ENCODE peak calls at places on chromosomes 11 and 22, in eight cellular contexts. One of them, this sample, is unnamed.

GRCh38 chr11:66625041-66625751 is 8.8 kb downstream of the RBM14 start:
- DNase-seq in uterus: no peak
- DNase-seq in transverse colon: no peak
- DNase-seq in stomach: no peak
- DNase-seq in spleen: no peak
- DNase-seq in HepG2: no peak
- DNase-seq in ovary: no peak
- DNase-seq in A549: no peak
- DNase-seq in this sample: no peak

GRCh38 chr22:49004484-49005399 is 822.9 kb downstream of the BRD1 start:
- DNase-seq in A549: no peak
- DNase-seq in HepG2: no peak
- DNase-seq in ovary: no peak
- DNase-seq in transverse colon: no peak
- DNase-seq in uterus: no peak
- DNase-seq in stomach: peak; percentile 16
- DNase-seq in spleen: peak; percentile 42
- DNase-seq in this sample: no peak

GRCh38 chr11:7143908-7144307 is 55.1 kb downstream of the RBMXL2 start:
- DNase-seq in spleen: no peak
- DNase-seq in stomach: no peak
- DNase-seq in ovary: no peak
- DNase-seq in HepG2: no peak
- DNase-seq in transverse colon: no peak
- DNase-seq in uterus: no peak
- DNase-seq in A549: peak; percentile 31
- DNase-seq in this sample: no peak

GRCh38 chr11:11618973-11619435 is 2.8 kb downstream of the GALNT18 start:
- DNase-seq in A549: peak; percentile 44
- DNase-seq in stomach: no peak
- DNase-seq in ovary: no peak
- DNase-seq in uterus: no peak
- DNase-seq in transverse colon: no peak
- DNase-seq in spleen: no peak
- DNase-seq in HepG2: peak; percentile 6
- DNase-seq in this sample: no peak

GRCh38 chr11:70751142-70751734 is 352.9 kb downstream of the CTTN start:
- DNase-seq in A549: peak; percentile 26
- DNase-seq in transverse colon: no peak
- DNase-seq in HepG2: no peak
- DNase-seq in uterus: no peak
- DNase-seq in spleen: no peak
- DNase-seq in ovary: no peak
- DNase-seq in stomach: no peak
- DNase-seq in this sample: no peak

GRCh38 chr11:36372101-36372767 is 76.1 kb downstream of the PRR5L start:
- DNase-seq in transverse colon: no peak
- DNase-seq in uterus: no peak
- DNase-seq in A549: peak; percentile 28
- DNase-seq in stomach: no peak
- DNase-seq in HepG2: no peak
- DNase-seq in spleen: no peak
- DNase-seq in ovary: no peak
- DNase-seq in this sample: no peak

GRCh38 chr11:66723693-66724092 is 5.3 kb downstream of the SPTBN2 start:
- DNase-seq in stomach: no peak
- DNase-seq in uterus: no peak
- DNase-seq in ovary: no peak
- DNase-seq in A549: peak; percentile 26
- DNase-seq in transverse colon: no peak
- DNase-seq in HepG2: no peak
- DNase-seq in spleen: no peak
- DNase-seq in this sample: no peak

GRCh38 chr22:20803696-20804324 is 29.9 kb downstream of the SERPIND1 start:
- DNase-seq in stomach: peak; percentile 40
- DNase-seq in spleen: peak; percentile 76
- DNase-seq in uterus: peak; percentile 28
- DNase-seq in HepG2: peak; percentile 40
- DNase-seq in transverse colon: peak; percentile 35
- DNase-seq in A549: peak; percentile 39
- DNase-seq in ovary: no peak
- DNase-seq in this sample: peak; percentile 60

GRCh38 chr22:41040483-41040882 is 51.9 kb upstream of the EP300 start:
- DNase-seq in ovary: no peak
- DNase-seq in stomach: no peak
- DNase-seq in HepG2: no peak
- DNase-seq in uterus: no peak
- DNase-seq in transverse colon: no peak
- DNase-seq in spleen: no peak
- DNase-seq in A549: no peak
- DNase-seq in this sample: no peak

GRCh38 chr11:61690706-61691377 is 10.7 kb downstream of the DAGLA start:
- DNase-seq in transverse colon: peak; percentile 82
- DNase-seq in stomach: no peak
- DNase-seq in uterus: no peak
- DNase-seq in spleen: no peak
- DNase-seq in A549: no peak
- DNase-seq in ovary: no peak
- DNase-seq in HepG2: no peak
- DNase-seq in this sample: no peak

DNA sequence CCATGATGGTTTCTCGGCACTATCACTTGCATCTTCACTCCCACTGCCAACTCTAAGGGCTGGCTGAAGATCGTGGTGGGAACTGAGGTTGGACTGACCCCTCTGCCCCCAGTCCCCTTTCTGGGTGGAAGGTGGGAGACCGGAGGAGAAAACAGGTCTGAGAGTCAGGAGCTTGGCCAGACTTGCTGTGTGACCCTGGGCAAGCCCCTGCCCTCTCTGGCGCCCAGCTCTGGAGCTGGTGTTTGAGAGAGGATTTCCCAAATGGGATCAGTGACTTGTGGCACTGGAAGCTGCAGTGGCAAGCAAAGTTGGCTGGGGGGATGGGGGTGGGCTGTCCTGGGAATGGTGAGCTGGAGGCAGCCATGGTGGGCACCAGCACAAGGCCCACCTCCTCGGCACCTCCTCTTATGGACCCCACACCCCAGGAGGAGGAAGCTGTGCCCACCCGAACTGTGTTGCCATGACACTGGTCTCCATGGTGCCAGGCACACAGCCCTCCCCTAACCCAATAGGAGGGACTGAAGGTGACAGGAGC is 6.5 kb upstream of the PDE2A start:
- DNase-seq in spleen: no peak
- DNase-seq in uterus: no peak
- DNase-seq in ovary: no peak
- DNase-seq in HepG2: no peak
- DNase-seq in stomach: no peak
- DNase-seq in A549: no peak
- DNase-seq in transverse colon: no peak
- DNase-seq in this sample: no peak
- TF ChIP-seq POLR2A in spleen: no peak
- TF ChIP-seq POLR2A in uterus: no peak
- TF ChIP-seq POLR2A in ovary: no peak
- TF ChIP-seq POLR2A in HepG2: no peak
- TF ChIP-seq POLR2A in stomach: no peak
- TF ChIP-seq POLR2A in A549: no peak
- TF ChIP-seq POLR2A in transverse colon: no peak
- TF ChIP-seq POLR2A in this sample: no peak

DNA sequence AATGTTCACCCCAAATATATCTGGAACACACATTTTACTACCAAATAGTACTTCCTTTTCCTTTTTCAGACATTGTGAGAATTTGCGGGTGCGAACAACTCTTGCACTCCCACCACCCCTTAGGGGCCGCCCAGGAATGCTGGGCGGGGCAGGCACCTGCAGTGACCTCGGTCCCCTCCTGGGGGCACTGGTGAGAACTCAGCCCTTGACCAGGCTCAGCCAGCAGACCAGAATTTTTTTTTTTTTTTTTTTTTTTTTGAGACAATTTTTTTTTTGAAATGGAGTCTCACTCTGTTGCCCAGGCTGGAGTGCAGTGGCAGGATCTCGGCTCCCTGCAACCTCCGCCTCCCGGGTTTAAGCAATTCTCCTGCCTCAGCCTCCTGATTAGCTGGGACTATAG is 75.8 kb downstream of the ARHGAP8 start:
- DNase-seq in ovary: no peak
- DNase-seq in uterus: no peak
- DNase-seq in stomach: no peak
- DNase-seq in transverse colon: no peak
- DNase-seq in HepG2: no peak
- DNase-seq in A549: peak; percentile 25
- DNase-seq in spleen: no peak
- DNase-seq in this sample: no peak
- H3K4me1 ChIP-seq in ovary: no peaks in the 10 kb centered on the region
- H3K4me1 ChIP-seq in uterus: no peaks in the 10 kb centered on the region
- H3K4me1 ChIP-seq in stomach: no peaks in the 10 kb centered on the region
- H3K4me1 ChIP-seq in transverse colon: no peaks in the 10 kb centered on the region
- H3K4me1 ChIP-seq in HepG2: no peaks in the 10 kb centered on the region
- H3K4me1 ChIP-seq in A549: no peaks in the 10 kb centered on the region
- H3K4me1 ChIP-seq in spleen: no peaks in the 10 kb centered on the region
- H3K4me1 ChIP-seq in this sample: no peaks in the 10 kb centered on the region

GRCh38 chr11:74138572-74138971 is 32.2 kb downstream of the C2CD3 start:
- DNase-seq in ovary: no peak
- DNase-seq in uterus: no peak
- DNase-seq in transverse colon: no peak
- DNase-seq in A549: peak; percentile 97
- DNase-seq in spleen: no peak
- DNase-seq in stomach: no peak
- DNase-seq in HepG2: peak; percentile 93
- DNase-seq in this sample: peak; percentile 20
- TF ChIP-seq POLR2A in ovary: no peak
- TF ChIP-seq POLR2A in uterus: no peak
- TF ChIP-seq POLR2A in transverse colon: no peak
- TF ChIP-seq POLR2A in A549: no peak
- TF ChIP-seq POLR2A in spleen: no peak
- TF ChIP-seq POLR2A in stomach: no peak
- TF ChIP-seq POLR2A in HepG2: no peak
- TF ChIP-seq POLR2A in this sample: no peak

GRCh38 chr11:97972731-97973130 is 1048.0 kb upstream of the CNTN5 start:
- DNase-seq in A549: no peak
- DNase-seq in transverse colon: no peak
- DNase-seq in uterus: no peak
- DNase-seq in spleen: no peak
- DNase-seq in ovary: no peak
- DNase-seq in HepG2: no peak
- DNase-seq in stomach: no peak
- DNase-seq in this sample: no peak
- H3K4me1 ChIP-seq in A549: no peaks in the 10 kb centered on the region
- H3K4me1 ChIP-seq in transverse colon: no peaks in the 10 kb centered on the region
- H3K4me1 ChIP-seq in uterus: no peaks in the 10 kb centered on the region
- H3K4me1 ChIP-seq in spleen: no peaks in the 10 kb centered on the region
- H3K4me1 ChIP-seq in ovary: no peaks in the 10 kb centered on the region
- H3K4me1 ChIP-seq in HepG2: no peaks in the 10 kb centered on the region
- H3K4me1 ChIP-seq in stomach: no peaks in the 10 kb centered on the region
- H3K4me1 ChIP-seq in this sample: no peaks in the 10 kb centered on the region

GRCh38 chr11:18310800-18311340 is 11.1 kb downstream of the HPS5 start:
- DNase-seq in transverse colon: no peak
- DNase-seq in stomach: no peak
- DNase-seq in spleen: no peak
- DNase-seq in A549: no peak
- DNase-seq in uterus: no peak
- DNase-seq in ovary: no peak
- DNase-seq in HepG2: no peak
- DNase-seq in this sample: no peak

GRCh38 chr11:18308242-18308641 is 13.7 kb downstream of the HPS5 start:
- DNase-seq in A549: no peak
- DNase-seq in ovary: no peak
- DNase-seq in stomach: no peak
- DNase-seq in HepG2: no peak
- DNase-seq in uterus: no peak
- DNase-seq in spleen: no peak
- DNase-seq in transverse colon: no peak
- DNase-seq in this sample: no peak

GRCh38 chr11:18307461-18308139 is 14.3 kb downstream of the HPS5 start:
- DNase-seq in ovary: no peak
- DNase-seq in stomach: no peak
- DNase-seq in spleen: no peak
- DNase-seq in transverse colon: no peak
- DNase-seq in uterus: no peak
- DNase-seq in A549: no peak
- DNase-seq in HepG2: no peak
- DNase-seq in this sample: no peak

GRCh38 chr11:18312012-18312411 is 9.9 kb downstream of the HPS5 start:
- DNase-seq in spleen: no peak
- DNase-seq in ovary: no peak
- DNase-seq in transverse colon: no peak
- DNase-seq in HepG2: no peak
- DNase-seq in stomach: no peak
- DNase-seq in uterus: no peak
- DNase-seq in A549: no peak
- DNase-seq in this sample: no peak

GRCh38 chr11:18309691-18310090 is 12.2 kb downstream of the HPS5 start:
- DNase-seq in stomach: no peak
- DNase-seq in transverse colon: no peak
- DNase-seq in ovary: no peak
- DNase-seq in A549: no peak
- DNase-seq in spleen: no peak
- DNase-seq in uterus: no peak
- DNase-seq in HepG2: no peak
- DNase-seq in this sample: no peak
- TF ChIP-seq POLR2A in stomach: no peak
- TF ChIP-seq POLR2A in transverse colon: no peak
- TF ChIP-seq POLR2A in ovary: no peak
- TF ChIP-seq POLR2A in A549: no peak
- TF ChIP-seq POLR2A in spleen: no peak
- TF ChIP-seq POLR2A in uterus: no peak
- TF ChIP-seq POLR2A in HepG2: no peak
- TF ChIP-seq POLR2A in this sample: no peak

DNA sequence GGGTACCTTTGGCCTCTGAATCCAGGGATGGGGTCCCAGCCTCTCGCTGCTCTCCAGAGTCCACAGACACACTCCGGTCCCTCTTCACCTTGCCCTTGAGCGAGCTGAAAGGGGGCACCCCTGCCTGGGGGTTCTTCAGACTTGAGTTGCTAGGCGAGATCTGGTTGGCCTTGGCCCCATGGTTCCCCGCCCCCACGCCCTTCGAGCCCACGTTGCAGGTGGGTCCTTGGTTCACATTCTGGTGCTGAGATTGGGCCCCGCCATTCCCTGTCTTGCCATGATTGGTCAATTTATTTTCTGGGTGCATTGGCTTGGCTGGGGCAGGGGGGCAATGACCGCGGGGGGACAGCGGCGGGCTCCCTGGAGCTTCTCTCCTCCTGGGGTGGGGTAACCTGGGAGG is 17.5 kb downstream of the BCL9L start:
- DNase-seq in A549: no peak
- DNase-seq in HepG2: no peak
- DNase-seq in transverse colon: no peak
- DNase-seq in ovary: peak; percentile 18
- DNase-seq in stomach: no peak
- DNase-seq in uterus: no peak
- DNase-seq in spleen: peak; percentile 64
- DNase-seq in this sample: no peak
- H3K4me1 ChIP-seq in A549: peaks cover 69% of the 10 kb centered on the region
- H3K4me1 ChIP-seq in HepG2: peaks cover 53% of the 10 kb centered on the region
- H3K4me1 ChIP-seq in transverse colon: peaks cover 36% of the 10 kb centered on the region
- H3K4me1 ChIP-seq in ovary: peaks cover 24% of the 10 kb centered on the region
- H3K4me1 ChIP-seq in stomach: peaks cover 73% of the 10 kb centered on the region
- H3K4me1 ChIP-seq in uterus: peaks cover 32% of the 10 kb centered on the region
- H3K4me1 ChIP-seq in spleen: peaks cover 68% of the 10 kb centered on the region
- H3K4me1 ChIP-seq in this sample: peaks cover 64% of the 10 kb centered on the region

GRCh38 chr11:10122337-10123197 is 171.5 kb downstream of the SBF2 start:
- DNase-seq in spleen: no peak
- DNase-seq in uterus: no peak
- DNase-seq in A549: peak; percentile 23
- DNase-seq in stomach: no peak
- DNase-seq in HepG2: no peak
- DNase-seq in transverse colon: no peak
- DNase-seq in ovary: peak; percentile 22
- DNase-seq in this sample: peak; percentile 39
- TF ChIP-seq POLR2A in spleen: no peak
- TF ChIP-seq POLR2A in uterus: no peak
- TF ChIP-seq POLR2A in A549: no peak
- TF ChIP-seq POLR2A in stomach: no peak
- TF ChIP-seq POLR2A in HepG2: no peak
- TF ChIP-seq POLR2A in transverse colon: no peak
- TF ChIP-seq POLR2A in ovary: no peak
- TF ChIP-seq POLR2A in this sample: no peak

This sample was measured in testis.